ENCODE peak calls at places on chromosome 21, in ten cellular contexts. W is vagina, G is upper lobe of left lung, U is GM12892, Y is transverse colon, P is A549, R is breast epithelium, S is H54, E is uterus, H is HCT116. O is an unnamed sample.
A peak's percentile ranks its signal among the peaks of the same experiment; 100 is the strongest.

GRCh38 chr21:31180256-31181088 is 142.2 kb upstream of the KRTAP19-8 start:
- DNase-seq in W (no peak), G (no peak), U (no peak), Y (no peak), P (peak; percentile 23), R (no peak), S (peak; percentile 39), E (no peak), H (peak; percentile 24), O (no peak)

GRCh38 chr21:36169465-36170128 is 13.0 kb downstream of the DOP1B start:
- DNase-seq in W (no peak), G (peak; percentile 64), U (no peak), Y (no peak), P (no peak), R (no peak), S (no peak), E (no peak), H (no peak), O (no peak)

GRCh38 chr21:28447453-28447852 is 545.2 kb downstream of the LTN1 start:
- DNase-seq in W (no peak), G (no peak), U (no peak), Y (no peak), P (no peak), R (no peak), S (no peak), E (no peak), H (no peak), O (no peak)

GRCh38 chr21:17823846-17824245 is 4.7 kb upstream of the C21orf91 start:
- DNase-seq in W (no peak), G (no peak), U (no peak), Y (no peak), P (no peak), R (no peak), S (no peak), E (no peak), H (no peak), O (no peak)

GRCh38 chr21:28781602-28782274 is 210.9 kb downstream of the LTN1 start:
- DNase-seq in W (no peak), G (no peak), U (no peak), Y (no peak), P (peak; percentile 29), R (no peak), S (peak; percentile 9), E (no peak), H (peak; percentile 6), O (no peak)

GRCh38 chr21:20998456-20998789 is 214 bp downstream of the NCAM2 start:
- DNase-seq in W (no peak), G (no peak), U (no peak), Y (no peak), P (no peak), R (no peak), S (no peak), E (no peak), H (no peak), O (no peak)

GRCh38 chr21:43287111-43287973 is 118.5 kb downstream of the CRYAA start:
- DNase-seq in W (no peak), G (peak; percentile 43), U (no peak), Y (peak; percentile 60), P (no peak), R (no peak), S (no peak), E (no peak), H (no peak), O (no peak)

GRCh38 chr21:38139380-38140168 is 117.2 kb upstream of the KCNJ15 start:
- DNase-seq in W (no peak), G (peak; percentile 69), U (no peak), Y (no peak), P (peak; percentile 98), R (peak; percentile 27), S (no peak), E (no peak), H (no peak), O (no peak)

GRCh38 chr21:37130971-37131370 is 57.9 kb downstream of the TTC3 start:
- DNase-seq in W (no peak), G (no peak), U (no peak), Y (no peak), P (no peak), R (no peak), S (peak; percentile 19), E (no peak), H (no peak), O (no peak)

GRCh38 chr21:20875741-20876140 is 122.5 kb upstream of the NCAM2 start:
- DNase-seq in W (no peak), G (no peak), U (no peak), Y (no peak), P (no peak), R (no peak), S (no peak), E (no peak), H (no peak), O (no peak)

GRCh38 chr21:34684174-34684876 is 15.5 kb downstream of the CLIC6 start:
- DNase-seq in W (no peak), G (no peak), U (no peak), Y (peak; percentile 31), P (no peak), R (no peak), S (no peak), E (no peak), H (no peak), O (no peak)

GRCh38 chr21:46055863-46056281 is 42.0 kb upstream of the COL6A2 start:
- DNase-seq in W (no peak), G (no peak), U (no peak), Y (no peak), P (no peak), R (no peak), S (no peak), E (peak; percentile 74), H (no peak), O (peak; percentile 69)

GRCh38 chr21:46054447-46054846 is 43.5 kb upstream of the COL6A2 start:
- DNase-seq in W (no peak), G (no peak), U (no peak), Y (no peak), P (no peak), R (no peak), S (no peak), E (peak; percentile 62), H (no peak), O (peak; percentile 74)

GRCh38 chr21:46057111-46057709 is 40.7 kb upstream of the COL6A2 start:
- DNase-seq in W (no peak), G (peak; percentile 17), U (no peak), Y (no peak), P (no peak), R (no peak), S (no peak), E (peak; percentile 49), H (no peak), O (no peak)

GRCh38 chr21:46057710-46058241 is 40.1 kb upstream of the COL6A2 start:
- DNase-seq in W (no peak), G (no peak), U (no peak), Y (no peak), P (no peak), R (no peak), S (no peak), E (peak; percentile 31), H (no peak), O (no peak)

DNA sequence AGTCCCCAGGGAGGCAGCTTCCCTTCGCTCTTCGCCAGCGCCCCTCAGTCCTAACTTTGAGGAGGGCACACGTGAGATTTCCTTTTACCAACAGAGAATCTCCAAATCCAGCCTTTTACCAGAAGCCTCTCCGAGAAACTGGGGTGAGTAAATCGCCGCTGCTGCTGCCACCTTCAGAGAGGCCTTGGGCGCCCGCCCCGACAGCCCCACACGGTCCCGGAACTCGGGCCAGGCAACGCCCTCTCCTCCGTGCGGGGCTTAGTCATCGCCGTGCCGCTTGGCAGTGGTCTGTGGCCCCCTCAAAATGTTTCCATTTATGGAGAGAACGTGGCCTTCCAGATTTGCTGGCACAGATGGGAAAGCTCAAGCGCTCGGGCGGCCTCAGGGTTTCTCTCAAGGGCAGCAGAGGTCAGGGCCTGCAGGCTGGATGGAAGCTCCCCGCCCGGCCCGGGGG is 41.4 kb upstream of the COL6A2 start:
- DNase-seq in W (no peak), G (peak; percentile 22), U (no peak), Y (peak; percentile 74), P (no peak), R (peak; percentile 69), S (no peak), E (peak; percentile 95), H (no peak), O (peak; percentile 90)
- TF ChIP-seq POLR2A in W (peak; percentile 55), G (no peak), U (no peak), Y (peak; percentile 53), P (no peak), R (no peak), S (no peak), E (peak; percentile 70), H (no peak), O (no peak)

GRCh38 chr21:16587141-16587570 is 857.4 kb downstream of the USP25 start:
- DNase-seq in W (no peak), G (peak; percentile 71), U (no peak), Y (peak; percentile 60), P (peak; percentile 84), R (peak; percentile 48), S (peak; percentile 26), E (peak; percentile 67), H (no peak), O (peak; percentile 61)

GRCh38 chr21:16589046-16589445 is 859.3 kb downstream of the USP25 start:
- DNase-seq in W (no peak), G (no peak), U (no peak), Y (no peak), P (no peak), R (no peak), S (no peak), E (no peak), H (no peak), O (no peak)

GRCh38 chr21:16589499-16589898 is 859.7 kb downstream of the USP25 start:
- DNase-seq in W (no peak), G (no peak), U (no peak), Y (no peak), P (no peak), R (no peak), S (no peak), E (no peak), H (no peak), O (no peak)

GRCh38 chr21:16587671-16588379 is 858.0 kb downstream of the USP25 start:
- DNase-seq in W (no peak), G (no peak), U (no peak), Y (no peak), P (no peak), R (peak; percentile 25), S (no peak), E (peak; percentile 73), H (no peak), O (no peak)

GRCh38 chr21:16588433-16588860 is 858.7 kb downstream of the USP25 start:
- DNase-seq in W (no peak), G (peak; percentile 29), U (no peak), Y (peak; percentile 21), P (peak; percentile 71), R (peak; percentile 66), S (peak; percentile 57), E (peak; percentile 84), H (no peak), O (peak; percentile 89)
- TF ChIP-seq POLR2A in W (peak; percentile 43), G (no peak), U (no peak), Y (no peak), P (no peak), R (no peak), S (peak; percentile 40), E (peak; percentile 50), H (no peak), O (peak; percentile 69)

GRCh38 chr21:42039470-42039901 is 29.3 kb upstream of the ZBTB21 start:
- DNase-seq in W (no peak), G (peak; percentile 65), U (no peak), Y (no peak), P (no peak), R (peak; percentile 73), S (no peak), E (peak; percentile 47), H (no peak), O (no peak)
- TF ChIP-seq POLR2A in W (no peak), G (no peak), U (no peak), Y (no peak), P (no peak), R (no peak), S (no peak), E (no peak), H (no peak), O (no peak)

GRCh38 chr21:25734654-25735220 is at the start of the genes ATP5PF and GABPA:
- DNase-seq in W (peak; percentile 97), G (peak; percentile 97), U (peak; percentile 66), Y (peak; percentile 98), P (peak; percentile 97), R (peak; percentile 97), S (peak; percentile 89), E (peak; percentile 97), H (peak; percentile 97), O (peak; percentile 98)
- TF ChIP-seq POLR2A in W (peak; percentile 75), G (peak; percentile 71), U (peak; percentile 95), Y (peak; percentile 96), P (peak; percentile 75), R (peak; percentile 73), S (peak; percentile 87), E (peak; percentile 64), H (peak; percentile 43), O (peak; percentile 67)

O was measured in suprapubic skin.